ENCODE peak calls at places on chromosomes 7 and 10, in ten cellular contexts. One of them, this sample, is unnamed. For H3K27me3, the result is how much of the 10 kb centered on the place peaks cover.

GRCh38 chr10:31646519-31646918 is 282.1 kb downstream of the ARHGAP12 start:
- DNase-seq in Peyer's patch: no peak
- DNase-seq in aorta: no peak
- DNase-seq in mesendoderm: no peak
- DNase-seq in gastrocnemius medialis: no peak
- DNase-seq in ovary: no peak
- DNase-seq in GM23248: peak
- DNase-seq in foreskin keratinocyte: no peak
- DNase-seq in HepG2: no peak
- DNase-seq in endothelial cell of umbilical vein: no peak
- DNase-seq in this sample: no peak

GRCh38 chr10:117736655-117737054 is 194.1 kb downstream of the EMX2 start:
- DNase-seq in Peyer's patch: no peak
- DNase-seq in aorta: no peak
- DNase-seq in mesendoderm: peak
- DNase-seq in gastrocnemius medialis: no peak
- DNase-seq in ovary: no peak
- DNase-seq in GM23248: peak
- DNase-seq in foreskin keratinocyte: no peak
- DNase-seq in HepG2: peak
- DNase-seq in endothelial cell of umbilical vein: no peak
- DNase-seq in this sample: no peak

GRCh38 chr7:144074374-144074773 is 4.8 kb downstream of the OR2A25 start:
- DNase-seq in Peyer's patch: no peak
- DNase-seq in aorta: no peak
- DNase-seq in mesendoderm: no peak
- DNase-seq in gastrocnemius medialis: no peak
- DNase-seq in ovary: no peak
- DNase-seq in GM23248: no peak
- DNase-seq in foreskin keratinocyte: no peak
- DNase-seq in HepG2: no peak
- DNase-seq in endothelial cell of umbilical vein: no peak
- DNase-seq in this sample: no peak

GRCh38 chr7:121620953-121621606 is 225.0 kb upstream of the FAM3C start:
- DNase-seq in Peyer's patch: no peak
- DNase-seq in aorta: no peak
- DNase-seq in mesendoderm: peak
- DNase-seq in gastrocnemius medialis: no peak
- DNase-seq in ovary: no peak
- DNase-seq in GM23248: no peak
- DNase-seq in foreskin keratinocyte: no peak
- DNase-seq in HepG2: no peak
- DNase-seq in endothelial cell of umbilical vein: no peak
- DNase-seq in this sample: no peak

GRCh38 chr7:27098493-27099223 is 2.9 kb upstream of the HOXA1 start:
- DNase-seq in Peyer's patch: peak
- DNase-seq in aorta: peak
- DNase-seq in mesendoderm: peak
- DNase-seq in gastrocnemius medialis: no peak
- DNase-seq in ovary: no peak
- DNase-seq in GM23248: peak
- DNase-seq in foreskin keratinocyte: no peak
- DNase-seq in HepG2: no peak
- DNase-seq in endothelial cell of umbilical vein: peak
- DNase-seq in this sample: no peak

GRCh38 chr10:93718937-93719725 is 16.7 kb upstream of the FRA10AC1 start:
- DNase-seq in Peyer's patch: no peak
- DNase-seq in aorta: peak
- DNase-seq in mesendoderm: peak
- DNase-seq in gastrocnemius medialis: no peak
- DNase-seq in ovary: no peak
- DNase-seq in GM23248: no peak
- DNase-seq in foreskin keratinocyte: no peak
- DNase-seq in HepG2: no peak
- DNase-seq in endothelial cell of umbilical vein: no peak
- DNase-seq in this sample: no peak

GRCh38 chr7:22411977-22412693 is 55.2 kb upstream of the RAPGEF5 start:
- DNase-seq in Peyer's patch: no peak
- DNase-seq in aorta: no peak
- DNase-seq in mesendoderm: peak
- DNase-seq in gastrocnemius medialis: no peak
- DNase-seq in ovary: no peak
- DNase-seq in GM23248: no peak
- DNase-seq in foreskin keratinocyte: no peak
- DNase-seq in HepG2: no peak
- DNase-seq in endothelial cell of umbilical vein: no peak
- DNase-seq in this sample: no peak

GRCh38 chr7:129210256-129210988 is 14.4 kb upstream of the AHCYL2 start:
- DNase-seq in Peyer's patch: peak
- DNase-seq in aorta: peak
- DNase-seq in mesendoderm: peak
- DNase-seq in gastrocnemius medialis: peak
- DNase-seq in ovary: peak
- DNase-seq in GM23248: peak
- DNase-seq in foreskin keratinocyte: no peak
- DNase-seq in HepG2: peak
- DNase-seq in endothelial cell of umbilical vein: peak
- DNase-seq in this sample: peak

GRCh38 chr7:42208586-42208985 is 28.4 kb downstream of the GLI3 start:
- DNase-seq in Peyer's patch: no peak
- DNase-seq in aorta: no peak
- DNase-seq in mesendoderm: no peak
- DNase-seq in gastrocnemius medialis: no peak
- DNase-seq in ovary: no peak
- DNase-seq in GM23248: peak
- DNase-seq in foreskin keratinocyte: no peak
- DNase-seq in HepG2: no peak
- DNase-seq in endothelial cell of umbilical vein: no peak
- DNase-seq in this sample: no peak

DNA sequence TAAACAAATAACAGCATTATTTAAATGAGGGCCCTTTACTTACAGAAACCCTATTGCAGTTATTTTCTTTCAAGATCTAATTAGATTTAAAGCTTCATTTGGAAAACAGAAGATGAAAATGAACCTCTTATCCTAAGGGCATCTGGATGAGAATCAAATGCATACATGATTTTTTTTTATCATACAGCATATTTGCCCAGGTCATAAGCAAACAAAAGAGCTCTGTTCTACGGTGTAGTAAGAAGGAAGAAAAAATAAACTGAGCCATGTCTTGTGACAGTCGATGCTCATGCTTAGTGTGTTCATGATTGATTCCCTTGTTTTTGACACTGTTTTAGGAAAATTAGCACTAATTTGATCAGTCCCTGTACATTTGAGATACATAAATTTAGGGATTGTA is 202.6 kb upstream of the RNF32 start:
- DNase-seq in Peyer's patch: no peak
- DNase-seq in aorta: no peak
- DNase-seq in mesendoderm: no peak
- DNase-seq in gastrocnemius medialis: no peak
- DNase-seq in ovary: no peak
- DNase-seq in GM23248: no peak
- DNase-seq in foreskin keratinocyte: no peak
- DNase-seq in HepG2: no peak
- DNase-seq in endothelial cell of umbilical vein: no peak
- DNase-seq in this sample: no peak
- H3K27me3 ChIP-seq in Peyer's patch: under half
- H3K27me3 ChIP-seq in aorta: under half
- H3K27me3 ChIP-seq in mesendoderm: under half
- H3K27me3 ChIP-seq in gastrocnemius medialis: under half
- H3K27me3 ChIP-seq in ovary: under half
- H3K27me3 ChIP-seq in GM23248: under half
- H3K27me3 ChIP-seq in foreskin keratinocyte: under half
- H3K27me3 ChIP-seq in HepG2: half or more
- H3K27me3 ChIP-seq in endothelial cell of umbilical vein: under half
- H3K27me3 ChIP-seq in this sample: under half

DNA sequence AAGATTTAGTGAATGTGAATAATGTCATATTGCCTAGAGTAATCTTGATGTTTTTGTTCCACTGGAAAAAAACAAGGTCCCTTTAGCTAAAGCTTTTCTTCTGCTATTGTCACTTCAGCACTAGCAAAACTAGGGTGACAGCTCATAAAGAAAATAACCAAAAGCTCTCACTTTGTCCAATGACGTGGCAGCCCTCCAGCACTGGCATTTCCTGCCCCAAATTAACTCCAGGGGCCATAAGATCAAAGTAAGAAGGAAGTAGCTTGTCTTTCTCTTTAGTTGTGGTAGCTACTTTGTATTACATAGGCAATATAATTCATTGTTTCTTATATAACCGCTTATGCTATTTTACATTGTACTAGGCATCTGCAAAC is 47.3 kb downstream of the LRRN3 start:
- DNase-seq in Peyer's patch: no peak
- DNase-seq in aorta: peak
- DNase-seq in mesendoderm: peak
- DNase-seq in gastrocnemius medialis: no peak
- DNase-seq in ovary: no peak
- DNase-seq in GM23248: peak
- DNase-seq in foreskin keratinocyte: no peak
- DNase-seq in HepG2: no peak
- DNase-seq in endothelial cell of umbilical vein: peak
- DNase-seq in this sample: peak
- H3K27ac ChIP-seq in Peyer's patch: no peak
- H3K27ac ChIP-seq in aorta: peak
- H3K27ac ChIP-seq in mesendoderm: no peak
- H3K27ac ChIP-seq in gastrocnemius medialis: no peak
- H3K27ac ChIP-seq in ovary: no peak
- H3K27ac ChIP-seq in GM23248: peak
- H3K27ac ChIP-seq in foreskin keratinocyte: peak
- H3K27ac ChIP-seq in HepG2: no peak
- H3K27ac ChIP-seq in endothelial cell of umbilical vein: peak
- H3K27ac ChIP-seq in this sample: no peak

DNA sequence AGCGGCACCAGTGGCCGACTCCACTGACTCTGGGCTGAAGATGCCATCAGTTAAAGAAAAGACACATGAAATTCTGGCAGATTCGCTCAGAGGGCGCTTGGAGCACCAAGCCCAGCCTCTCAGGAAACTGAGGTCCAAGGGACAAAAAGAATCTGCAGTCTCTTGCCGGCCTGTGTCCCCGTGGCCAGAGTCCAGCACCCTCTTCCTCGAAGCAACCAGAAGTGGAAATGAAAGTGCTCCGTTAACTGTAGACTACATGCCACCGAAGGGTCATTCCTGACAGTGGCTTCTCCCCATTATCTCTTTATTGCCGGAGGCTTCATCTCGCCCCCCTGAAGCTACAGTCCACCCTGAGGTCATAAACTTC is 1.0 kb upstream of the CHST15 start:
- DNase-seq in Peyer's patch: no peak
- DNase-seq in aorta: peak
- DNase-seq in mesendoderm: no peak
- DNase-seq in gastrocnemius medialis: no peak
- DNase-seq in ovary: no peak
- DNase-seq in GM23248: no peak
- DNase-seq in foreskin keratinocyte: no peak
- DNase-seq in HepG2: no peak
- DNase-seq in endothelial cell of umbilical vein: no peak
- DNase-seq in this sample: no peak
- H3K27me3 ChIP-seq in Peyer's patch: under half
- H3K27me3 ChIP-seq in aorta: under half
- H3K27me3 ChIP-seq in mesendoderm: under half
- H3K27me3 ChIP-seq in gastrocnemius medialis: under half
- H3K27me3 ChIP-seq in ovary: under half
- H3K27me3 ChIP-seq in GM23248: half or more
- H3K27me3 ChIP-seq in foreskin keratinocyte: under half
- H3K27me3 ChIP-seq in HepG2: under half
- H3K27me3 ChIP-seq in endothelial cell of umbilical vein: under half
- H3K27me3 ChIP-seq in this sample: under half

GRCh38 chr7:30795161-30795943 is 24.1 kb downstream of the MINDY4 start:
- DNase-seq in Peyer's patch: no peak
- DNase-seq in aorta: no peak
- DNase-seq in mesendoderm: peak
- DNase-seq in gastrocnemius medialis: no peak
- DNase-seq in ovary: no peak
- DNase-seq in GM23248: peak
- DNase-seq in foreskin keratinocyte: no peak
- DNase-seq in HepG2: no peak
- DNase-seq in endothelial cell of umbilical vein: no peak
- DNase-seq in this sample: no peak
- H3K27ac ChIP-seq in Peyer's patch: no peak
- H3K27ac ChIP-seq in aorta: no peak
- H3K27ac ChIP-seq in mesendoderm: no peak
- H3K27ac ChIP-seq in gastrocnemius medialis: peak
- H3K27ac ChIP-seq in ovary: peak
- H3K27ac ChIP-seq in GM23248: no peak
- H3K27ac ChIP-seq in foreskin keratinocyte: no peak
- H3K27ac ChIP-seq in HepG2: no peak
- H3K27ac ChIP-seq in endothelial cell of umbilical vein: no peak
- H3K27ac ChIP-seq in this sample: no peak

DNA sequence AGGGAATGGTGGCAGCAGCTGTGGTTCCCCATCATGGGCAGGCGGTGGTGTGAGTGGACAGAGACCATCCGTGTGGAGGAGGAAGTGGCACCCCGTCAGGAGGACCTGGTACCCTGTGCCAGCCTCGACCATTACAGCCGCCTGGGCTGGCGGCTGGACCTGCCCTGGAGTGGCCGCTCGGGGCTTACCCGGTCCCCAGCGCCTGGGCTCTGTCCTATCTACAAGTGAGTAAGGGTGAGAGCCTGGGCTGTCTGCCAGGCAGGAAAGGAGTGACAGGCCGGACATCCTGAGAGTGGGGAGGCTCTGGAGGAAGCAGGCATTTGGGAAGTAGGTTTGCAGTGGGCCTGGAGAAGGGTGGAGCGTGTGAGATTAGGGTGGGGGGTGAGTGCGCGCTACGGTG is 2.9 kb upstream of the ZNF467 start:
- DNase-seq in Peyer's patch: no peak
- DNase-seq in aorta: peak
- DNase-seq in mesendoderm: no peak
- DNase-seq in gastrocnemius medialis: peak
- DNase-seq in ovary: no peak
- DNase-seq in GM23248: no peak
- DNase-seq in foreskin keratinocyte: no peak
- DNase-seq in HepG2: no peak
- DNase-seq in endothelial cell of umbilical vein: peak
- DNase-seq in this sample: no peak
- H3K27me3 ChIP-seq in Peyer's patch: under half
- H3K27me3 ChIP-seq in aorta: under half
- H3K27me3 ChIP-seq in mesendoderm: under half
- H3K27me3 ChIP-seq in gastrocnemius medialis: under half
- H3K27me3 ChIP-seq in ovary: under half
- H3K27me3 ChIP-seq in GM23248: under half
- H3K27me3 ChIP-seq in foreskin keratinocyte: under half
- H3K27me3 ChIP-seq in HepG2: half or more
- H3K27me3 ChIP-seq in endothelial cell of umbilical vein: under half
- H3K27me3 ChIP-seq in this sample: under half

GRCh38 chr10:104822088-104822487 is 181.0 kb downstream of the SORCS3 start:
- DNase-seq in Peyer's patch: no peak
- DNase-seq in aorta: no peak
- DNase-seq in mesendoderm: no peak
- DNase-seq in gastrocnemius medialis: no peak
- DNase-seq in ovary: no peak
- DNase-seq in GM23248: no peak
- DNase-seq in foreskin keratinocyte: no peak
- DNase-seq in HepG2: no peak
- DNase-seq in endothelial cell of umbilical vein: no peak
- DNase-seq in this sample: no peak
- H3K27ac ChIP-seq in Peyer's patch: no peak
- H3K27ac ChIP-seq in aorta: no peak
- H3K27ac ChIP-seq in mesendoderm: no peak
- H3K27ac ChIP-seq in gastrocnemius medialis: no peak
- H3K27ac ChIP-seq in ovary: no peak
- H3K27ac ChIP-seq in GM23248: no peak
- H3K27ac ChIP-seq in foreskin keratinocyte: no peak
- H3K27ac ChIP-seq in HepG2: no peak
- H3K27ac ChIP-seq in endothelial cell of umbilical vein: no peak
- H3K27ac ChIP-seq in this sample: no peak

This sample was measured in CD8-positive, alpha-beta T cell.